ENCODE peak calls at places on chromosomes 3 and 15, in seven cellular contexts. X, H, Q, Y, F, B and M are unnamed samples.

GRCh38 chr3:24288538-24289236 is 206.0 kb downstream of the THRB start:
- DNase-seq in X (no peak), H (no peak), Q (no peak), Y (no peak), F (no peak), B (no peak), M (no peak)

GRCh38 chr3:177904661-177905060 is 631.6 kb upstream of the KCNMB2 start:
- DNase-seq in X (no peak), H (no peak), Q (peak; percentile 49), Y (no peak), F (no peak), B (no peak), M (no peak)

GRCh38 chr3:142886938-142887337 is 1.9 kb downstream of the PCOLCE2 start:
- DNase-seq in X (no peak), H (no peak), Q (peak; percentile 85), Y (no peak), F (no peak), B (no peak), M (no peak)

GRCh38 chr15:28921925-28922711 is 36.3 kb downstream of the APBA2 start:
- DNase-seq in X (no peak), H (no peak), Q (no peak), Y (peak; percentile 68), F (no peak), B (no peak), M (no peak)

GRCh38 chr3:44529927-44530326 is 25.1 kb upstream of the ZKSCAN7 start:
- DNase-seq in X (no peak), H (no peak), Q (peak; percentile 41), Y (no peak), F (no peak), B (no peak), M (no peak)

GRCh38 chr3:71492566-71492965 is 91.0 kb downstream of the FOXP1 start:
- DNase-seq in X (no peak), H (no peak), Q (no peak), Y (no peak), F (no peak), B (no peak), M (no peak)

GRCh38 chr3:64977308-64978100 is 289.7 kb upstream of the ADAMTS9 start:
- DNase-seq in X (no peak), H (no peak), Q (peak; percentile 65), Y (no peak), F (no peak), B (no peak), M (no peak)

GRCh38 chr3:149468504-149469212 is 5.8 kb upstream of the TM4SF4 start:
- DNase-seq in X (no peak), H (no peak), Q (no peak), Y (no peak), F (peak; percentile 59), B (no peak), M (no peak)

GRCh38 chr3:126957776-126958637 is 24.9 kb upstream of the PLXNA1 start:
- DNase-seq in X (no peak), H (no peak), Q (no peak), Y (no peak), F (no peak), B (no peak), M (no peak)

GRCh38 chr3:97291901-97292300 is 472.7 kb upstream of the ARL6 start:
- DNase-seq in X (no peak), H (no peak), Q (no peak), Y (no peak), F (no peak), B (no peak), M (no peak)

GRCh38 chr3:165642761-165643432 is 194.3 kb downstream of the BCHE start:
- DNase-seq in X (no peak), H (no peak), Q (peak; percentile 92), Y (no peak), F (peak; percentile 65), B (peak; percentile 96), M (no peak)

GRCh38 chr3:28765194-28765593 is 416.6 kb upstream of the AZI2 start:
- DNase-seq in X (no peak), H (no peak), Q (no peak), Y (no peak), F (no peak), B (no peak), M (no peak)

GRCh38 chr3:11544413-11545181 is 99.1 kb downstream of the VGLL4 start:
- DNase-seq in X (no peak), H (no peak), Q (peak; percentile 62), Y (peak; percentile 55), F (no peak), B (no peak), M (no peak)

GRCh38 chr3:186598108-186598784 is 14.6 kb upstream of the AHSG start:
- DNase-seq in X (no peak), H (no peak), Q (peak; percentile 77), Y (no peak), F (peak; percentile 57), B (no peak), M (no peak)

GRCh38 chr3:138642226-138642926 is 33.8 kb downstream of the FAIM start:
- DNase-seq in X (no peak), H (no peak), Q (no peak), Y (no peak), F (no peak), B (no peak), M (no peak)

GRCh38 chr3:138649134-138649533 is 40.6 kb downstream of the FAIM start:
- DNase-seq in X (no peak), H (no peak), Q (no peak), Y (no peak), F (no peak), B (no peak), M (no peak)

GRCh38 chr3:138646527-138646926 is 38.0 kb downstream of the FAIM start:
- DNase-seq in X (no peak), H (no peak), Q (no peak), Y (no peak), F (no peak), B (no peak), M (no peak)

GRCh38 chr3:138642927-138643253 is 34.3 kb downstream of the FAIM start:
- DNase-seq in X (no peak), H (no peak), Q (no peak), Y (no peak), F (no peak), B (no peak), M (no peak)

GRCh38 chr3:138646008-138646407 is 37.4 kb downstream of the FAIM start:
- DNase-seq in X (no peak), H (no peak), Q (no peak), Y (no peak), F (no peak), B (no peak), M (no peak)
- H3K9me3 ChIP-seq in X (no peaks in the 10 kb centered on the region), H (peaks cover 60% of the 10 kb centered on the region), Q (no peaks in the 10 kb centered on the region), Y (peaks cover 41% of the 10 kb centered on the region), F (no peaks in the 10 kb centered on the region), B (peaks cover 12% of the 10 kb centered on the region), M (no peaks in the 10 kb centered on the region)

GRCh38 chr15:20358781-20359414 is 182.7 kb downstream of the GOLGA6L6 start:
- DNase-seq in X (no peak), H (no peak), Q (no peak), Y (no peak), F (no peak), B (no peak), M (no peak)

GRCh38 chr15:20355256-20355868 is 186.2 kb downstream of the GOLGA6L6 start:
- DNase-seq in X (no peak), H (peak; percentile 21), Q (no peak), Y (no peak), F (peak; percentile 8), B (no peak), M (no peak)

GRCh38 chr15:20357139-20358065 is 184.2 kb downstream of the GOLGA6L6 start:
- DNase-seq in X (no peak), H (peak; percentile 39), Q (no peak), Y (no peak), F (peak; percentile 12), B (no peak), M (no peak)

GRCh38 chr15:20358066-20358780 is 183.4 kb downstream of the GOLGA6L6 start:
- DNase-seq in X (no peak), H (peak; percentile 32), Q (no peak), Y (no peak), F (peak; percentile 14), B (no peak), M (no peak)

GRCh38 chr15:20356444-20357138 is 185.0 kb downstream of the GOLGA6L6 start:
- DNase-seq in X (no peak), H (peak; percentile 65), Q (peak; percentile 50), Y (no peak), F (peak; percentile 69), B (no peak), M (peak; percentile 55)
- H3K9me3 ChIP-seq in X (no peaks in the 10 kb centered on the region), H (peaks cover 73% of the 10 kb centered on the region), Q (no peaks in the 10 kb centered on the region), Y (peaks cover 82% of the 10 kb centered on the region), F (no peaks in the 10 kb centered on the region), B (peaks cover 72% of the 10 kb centered on the region), M (no peaks in the 10 kb centered on the region)

GRCh38 chr3:18559323-18559972 is 134.3 kb upstream of the SATB1 start:
- DNase-seq in X (no peak), H (no peak), Q (peak; percentile 57), Y (peak; percentile 76), F (peak; percentile 31), B (no peak), M (peak; percentile 9)

GRCh38 chr3:18556503-18556902 is 131.4 kb upstream of the SATB1 start:
- DNase-seq in X (no peak), H (no peak), Q (peak; percentile 1), Y (no peak), F (no peak), B (no peak), M (no peak)

GRCh38 chr3:18558526-18558925 is 133.4 kb upstream of the SATB1 start:
- DNase-seq in X (no peak), H (no peak), Q (no peak), Y (no peak), F (no peak), B (no peak), M (no peak)

DNA sequence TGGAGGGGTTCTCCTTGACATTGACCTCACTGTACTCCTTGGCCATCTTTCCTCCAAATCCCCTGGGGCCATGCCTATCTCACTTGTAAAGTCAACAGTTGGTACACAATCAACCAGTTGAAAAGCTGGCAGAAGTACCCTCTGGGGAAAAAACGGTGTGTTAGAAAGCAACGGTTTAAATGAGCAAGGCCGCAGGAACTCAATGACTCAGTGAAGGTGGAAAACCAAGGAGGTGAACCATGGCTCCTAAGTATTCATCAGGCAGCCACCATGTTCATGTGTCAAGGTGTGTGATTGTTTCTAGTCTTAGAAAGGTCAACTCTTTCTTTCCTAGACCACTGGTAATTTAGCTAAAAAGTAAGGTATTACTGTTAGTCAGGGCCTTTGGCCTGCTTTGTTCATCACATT is 130.9 kb upstream of the SATB1 start:
- DNase-seq in X (no peak), H (no peak), Q (no peak), Y (no peak), F (no peak), B (no peak), M (no peak)
- H3K9me3 ChIP-seq in X (no peaks in the 10 kb centered on the region), H (no peaks in the 10 kb centered on the region), Q (no peaks in the 10 kb centered on the region), Y (no peaks in the 10 kb centered on the region), F (no peaks in the 10 kb centered on the region), B (peaks cover 6% of the 10 kb centered on the region), M (no peaks in the 10 kb centered on the region)

GRCh38 chr15:90557651-90558084 is 27.9 kb downstream of the CRTC3 start:
- DNase-seq in X (no peak), H (peak; percentile 47), Q (peak; percentile 76), Y (no peak), F (peak; percentile 90), B (no peak), M (no peak)
- H3K9me3 ChIP-seq in X (no peaks in the 10 kb centered on the region), H (no peaks in the 10 kb centered on the region), Q (no peaks in the 10 kb centered on the region), Y (no peaks in the 10 kb centered on the region), F (no peaks in the 10 kb centered on the region), B (no peaks in the 10 kb centered on the region), M (no peaks in the 10 kb centered on the region)